ENCODE peak calls at places on chromosomes 11 and 22, in five cellular contexts. V, Y, L, P and E are unnamed samples.

GRCh38 chr22:30720263-30720837 is 25.7 kb downstream of the OSBP2 start:
- DNase-seq in Y (no peak), V (no peak), P (no peak), L (no peak), E (no peak)

GRCh38 chr11:69867076-69868002 is 48.1 kb upstream of the FGF3 start:
- DNase-seq in L (no peak), V (no peak), P (no peak), Y (no peak), E (no peak)

GRCh38 chr11:96019810-96020747 is 96.2 kb upstream of the MTMR2 start:
- DNase-seq in Y (no peak), L (no peak), P (no peak), V (no peak), E (no peak)

GRCh38 chr22:49760280-49760629 is 67.4 kb downstream of the BRD1 start:
- DNase-seq in L (no peak), V (no peak), P (no peak), Y (no peak), E (no peak)

GRCh38 chr11:73995731-73996130 is 13.1 kb upstream of the UCP2 start:
- DNase-seq in P (no peak), V (no peak), Y (no peak), L (no peak), E (no peak)

GRCh38 chr11:66877585-66877984 is 20.7 kb downstream of the LRFN4 start:
- DNase-seq in L (no peak), P (no peak), V (no peak), Y (no peak), E (no peak)

GRCh38 chr22:29751139-29751538 is 15.7 kb downstream of the ZMAT5 start:
- DNase-seq in Y (no peak), L (no peak), V (no peak), P (no peak), E (no peak)

GRCh38 chr11:21948876-21949275 is 244.0 kb upstream of the ANO5 start:
- DNase-seq in V (no peak), L (no peak), P (no peak), Y (no peak), E (no peak)

GRCh38 chr11:72724021-72724561 is 28.1 kb downstream of the ARAP1 start:
- DNase-seq in V (no peak), P (no peak), L (no peak), Y (no peak), E (no peak)

GRCh38 chr11:58998480-58999290 is 59.4 kb downstream of the GLYATL1 start:
- DNase-seq in Y (no peak), V (no peak), L (no peak), P (no peak), E (no peak)

GRCh38 chr22:31944700-31945477 is 554 bp downstream of the YWHAH start:
- DNase-seq in P (peak), L (peak), V (peak), Y (no peak), E (no peak)
- TF ChIP-seq CTCF in P (no peak), L (no peak), V (no peak), Y (no peak), E (no peak)

GRCh38 chr11:125942276-125942611 is 3.6 kb upstream of the VSIG10L2 start:
- DNase-seq in V (no peak), L (no peak), P (no peak), Y (no peak), E (no peak)
- TF ChIP-seq CTCF in V (no peak), L (no peak), P (no peak), Y (no peak), E (no peak)

DNA sequence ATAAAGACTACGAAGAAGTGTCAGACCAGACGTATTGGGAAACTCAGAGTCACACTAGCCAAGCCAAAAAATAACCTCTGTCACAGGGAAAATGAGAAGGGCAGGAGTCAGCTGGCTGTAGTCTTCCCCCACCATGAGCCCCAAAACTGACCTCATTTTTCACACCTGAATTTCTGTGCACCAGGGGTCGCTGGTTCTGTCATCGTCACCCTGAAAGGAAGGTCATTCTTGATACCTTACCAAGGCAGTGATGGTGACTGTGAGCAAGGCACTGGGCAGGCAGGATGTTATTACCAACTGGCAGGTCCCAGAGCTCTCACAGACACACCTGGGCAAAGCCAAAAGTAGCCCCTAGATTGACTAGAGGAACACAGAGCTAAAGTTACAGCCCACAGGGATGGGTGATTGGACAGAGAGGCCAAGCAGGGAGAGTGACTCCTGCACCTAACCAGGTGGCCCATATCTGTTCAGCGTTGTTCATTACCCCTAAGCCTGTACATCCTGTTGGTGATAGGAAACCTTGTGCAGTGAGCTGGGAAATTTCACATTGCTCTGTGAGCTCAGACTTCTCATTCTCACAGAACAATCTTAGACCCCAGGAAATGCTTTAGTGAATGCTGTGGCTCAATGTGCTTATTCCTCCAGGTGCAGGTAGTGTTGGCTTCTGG is 32.3 kb upstream of the OR56A1 start:
- DNase-seq in V (no peak), Y (no peak), P (no peak), L (no peak), E (no peak)
- TF ChIP-seq CTCF in V (no peak), Y (no peak), P (peak), L (no peak), E (no peak)

GRCh38 chr11:33542921-33543320 is 157.7 kb downstream of the C11orf91 start:
- DNase-seq in Y (no peak), V (peak), L (peak), P (no peak), E (no peak)
- TF ChIP-seq CTCF in Y (peak), V (peak), L (peak), P (peak), E (peak)

GRCh38 chr11:127470485-127470884 is 469.9 kb upstream of the KIRREL3 start:
- DNase-seq in L (peak), V (no peak), P (no peak), Y (no peak), E (no peak)
- TF ChIP-seq CTCF in L (no peak), V (peak), P (peak), Y (peak), E (peak)